ENCODE peak calls at places on chromosome 5, in ten cellular contexts. L is HT1080; A is GM10248; Q is T-helper 9 cell; G is choroid plexus epithelial cell; H is activated naive CD4-positive, alpha-beta T cell treated with anti-CD3 and anti-CD28 coated beads for 36 hours; C is Kasumi-1; P is OCI-LY7; B is IMR-90; M is bronchial epithelial cell. R is an unnamed sample.

GRCh38 chr5:63961598-63962161 is 565 bp downstream of the HTR1A start:
- DNase-seq in P (no peak), L (no peak), B (no peak), G (no peak), A (peak), M (no peak), Q (no peak), H (no peak), C (no peak), R (no peak)

GRCh38 chr5:125154321-125154811 is 407.9 kb upstream of the ZNF608 start:
- DNase-seq in G (no peak), A (no peak), L (no peak), C (no peak), B (peak), P (no peak), M (no peak), H (no peak), Q (no peak), R (no peak)

GRCh38 chr5:15286659-15287058 is 213.3 kb upstream of the FBXL7 start:
- DNase-seq in Q (no peak), C (no peak), G (peak), L (peak), H (no peak), B (no peak), M (no peak), P (no peak), A (no peak), R (no peak)

GRCh38 chr5:96868603-96869371 is 7.5 kb upstream of the ERAP2 start:
- DNase-seq in A (peak), M (peak), Q (no peak), P (peak), H (peak), G (peak), C (peak), B (peak), L (peak), R (peak)

GRCh38 chr5:110790673-110791072 is 51.9 kb downstream of the SLC25A46 start:
- DNase-seq in B (peak), G (peak), P (no peak), A (no peak), M (peak), H (no peak), Q (no peak), L (no peak), C (peak), R (peak)

GRCh38 chr5:103480246-103480645 is 82.3 kb downstream of the NUDT12 start:
- DNase-seq in H (no peak), P (no peak), Q (no peak), C (no peak), L (no peak), B (no peak), G (no peak), M (no peak), A (no peak), R (no peak)

GRCh38 chr5:95730730-95731570 is at the start of gene RHOBTB3:
- DNase-seq in H (peak), P (peak), L (peak), A (peak), B (peak), Q (peak), M (peak), G (peak), C (peak), R (peak)

GRCh38 chr5:124773291-124774001 is 27.0 kb upstream of the ZNF608 start:
- DNase-seq in M (no peak), Q (no peak), B (no peak), H (no peak), P (no peak), A (no peak), C (peak), L (no peak), G (no peak), R (no peak)

GRCh38 chr5:1508679-1509290 is 15.0 kb downstream of the LPCAT1 start:
- DNase-seq in Q (no peak), L (no peak), A (no peak), P (no peak), M (no peak), G (no peak), C (no peak), H (no peak), B (peak), R (no peak)

GRCh38 chr5:1540166-1540565 is 16.4 kb upstream of the LPCAT1 start:
- DNase-seq in Q (no peak), B (no peak), A (no peak), C (no peak), L (no peak), G (no peak), P (no peak), M (no peak), H (peak), R (no peak)

GRCh38 chr5:67094476-67095300 is 101.9 kb downstream of the CD180 start:
- DNase-seq in M (peak), H (no peak), Q (no peak), C (no peak), L (peak), A (no peak), G (peak), P (no peak), B (peak), R (peak)

GRCh38 chr5:106827061-106827460 is 843.7 kb downstream of the EFNA5 start:
- DNase-seq in C (no peak), M (peak), A (no peak), L (no peak), H (no peak), P (no peak), Q (no peak), B (peak), G (peak), R (no peak)

GRCh38 chr5:37506241-37506640 is 127.1 kb downstream of the WDR70 start:
- DNase-seq in C (no peak), H (no peak), Q (no peak), P (no peak), M (no peak), A (no peak), G (no peak), L (no peak), B (no peak), R (no peak)

GRCh38 chr5:173781432-173781825 is 106.7 kb upstream of the CPEB4 start:
- DNase-seq in H (no peak), M (no peak), P (no peak), G (peak), L (no peak), C (no peak), Q (no peak), B (no peak), A (no peak), R (no peak)

GRCh38 chr5:173341911-173342535 is 13.8 kb upstream of the STC2 start:
- DNase-seq in C (peak), A (no peak), Q (no peak), H (no peak), M (no peak), G (no peak), L (no peak), P (no peak), B (no peak), R (no peak)

GRCh38 chr5:123035320-123035949 is 1.1 kb downstream of the PPIC start:
- DNase-seq in C (peak), M (peak), H (peak), Q (no peak), B (peak), G (peak), A (peak), P (no peak), L (no peak), R (peak)

GRCh38 chr5:28012538-28012937 is 974.2 kb upstream of the CDH9 start:
- DNase-seq in H (no peak), C (no peak), P (no peak), Q (no peak), M (no peak), L (peak), G (no peak), A (no peak), B (no peak), R (no peak)

GRCh38 chr5:10307206-10308148 is at the start of gene CMBL:
- DNase-seq in C (peak), A (peak), H (peak), M (peak), L (peak), G (peak), P (no peak), Q (no peak), B (peak), R (peak)

GRCh38 chr5:38400365-38400764 is 142.0 kb downstream of the EGFLAM start:
- DNase-seq in B (no peak), P (no peak), L (no peak), M (no peak), C (no peak), H (no peak), G (no peak), A (no peak), Q (no peak), R (no peak)

GRCh38 chr5:58922392-58923171 is 339.7 kb downstream of the RAB3C start:
- DNase-seq in M (no peak), G (no peak), Q (no peak), B (peak), C (no peak), L (no peak), A (no peak), H (no peak), P (no peak), R (no peak)

GRCh38 chr5:177489119-177489716 is 8.2 kb downstream of the PDLIM7 start:
- DNase-seq in B (no peak), G (no peak), P (peak), A (no peak), M (no peak), C (no peak), H (no peak), Q (no peak), L (no peak), R (no peak)

GRCh38 chr5:122907238-122907637 is 61.8 kb downstream of the SNX24 start:
- DNase-seq in M (peak), C (no peak), P (no peak), Q (no peak), G (peak), H (no peak), L (no peak), B (peak), A (no peak), R (peak)

GRCh38 chr5:6391151-6391550 is 12.8 kb upstream of the MED10 start:
- DNase-seq in M (no peak), H (no peak), Q (no peak), P (no peak), G (no peak), C (no peak), L (no peak), A (no peak), B (no peak), R (no peak)

GRCh38 chr5:62909331-62909730 is 330.7 kb downstream of the LRRC70 start:
- DNase-seq in A (no peak), G (no peak), Q (no peak), B (no peak), M (no peak), L (no peak), H (no peak), C (no peak), P (no peak), R (no peak)

GRCh38 chr5:33067291-33067690 is 356.2 kb downstream of the NPR3 start:
- DNase-seq in P (no peak), L (no peak), M (no peak), G (no peak), H (no peak), C (no peak), A (no peak), Q (no peak), B (no peak), R (no peak)

GRCh38 chr5:141488591-141489478 is at the start of gene PCDHGC5:
- DNase-seq in P (no peak), H (no peak), Q (no peak), A (peak), C (no peak), M (peak), L (peak), B (peak), G (peak), R (peak)

GRCh38 chr5:43066799-43067741 is 27.0 kb upstream of the ANXA2R start:
- DNase-seq in G (peak), M (peak), L (peak), Q (peak), H (peak), C (peak), B (peak), A (peak), P (peak), R (peak)

GRCh38 chr5:181223041-181223728 is at the start of gene TRIM41:
- DNase-seq in L (peak), Q (peak), B (peak), P (peak), H (peak), C (no peak), A (peak), M (peak), G (peak), R (peak)

GRCh38 chr5:151020304-151021031 is at the start of gene GPX3:
- DNase-seq in A (peak), M (peak), C (peak), G (peak), H (peak), L (no peak), B (peak), P (no peak), Q (no peak), R (peak)

GRCh38 chr5:51484326-51484725 is 101.1 kb downstream of the ISL1 start:
- DNase-seq in H (no peak), L (peak), P (no peak), M (peak), Q (no peak), C (no peak), A (no peak), G (no peak), B (no peak), R (no peak)

GRCh38 chr5:104299998-104300706 is 737.6 kb upstream of the NUDT12 start:
- DNase-seq in B (no peak), A (peak), C (no peak), G (no peak), M (no peak), H (no peak), P (no peak), L (no peak), Q (no peak), R (no peak)

GRCh38 chr5:1416856-1417469 is 28.3 kb downstream of the SLC6A3 start:
- DNase-seq in Q (no peak), H (no peak), B (no peak), L (no peak), P (no peak), G (no peak), C (no peak), A (no peak), M (no peak), R (no peak)

GRCh38 chr5:179765400-179765799 is 28.4 kb upstream of the LTC4S start:
- DNase-seq in B (peak), L (peak), C (peak), A (no peak), Q (no peak), H (no peak), M (peak), G (peak), P (no peak), R (peak)

GRCh38 chr5:95591490-95591901 is 28.4 kb upstream of the GPR150 start:
- DNase-seq in C (no peak), M (peak), H (no peak), L (peak), B (peak), G (peak), A (peak), P (no peak), Q (no peak), R (no peak)

GRCh38 chr5:92907914-92908606 is 673.0 kb downstream of the NR2F1-AS1 start:
- DNase-seq in C (no peak), H (no peak), B (peak), Q (no peak), A (no peak), P (peak), M (no peak), G (peak), L (peak), R (no peak)

GRCh38 chr5:36442352-36442751 is 140.7 kb upstream of the RANBP3L start:
- DNase-seq in P (no peak), L (peak), H (peak), B (no peak), M (peak), G (no peak), C (no peak), A (no peak), Q (no peak), R (no peak)

GRCh38 chr5:1536298-1537165 is 12.8 kb upstream of the LPCAT1 start:
- DNase-seq in H (peak), M (no peak), A (peak), Q (peak), P (peak), L (peak), C (no peak), G (peak), B (peak), R (peak)

GRCh38 chr5:144390133-144390532 is 219.5 kb downstream of the KCTD16 start:
- DNase-seq in G (peak), Q (no peak), A (no peak), P (no peak), H (no peak), L (peak), M (peak), C (peak), B (peak), R (no peak)